ENCODE peak calls at places on chromosomes 16 and 17, in five cellular contexts. I is gastrocnemius medialis, R is HepG2, T is upper lobe of right lung, A is neural progenitor cell. J is an unnamed sample. For H3K4me1, the result is how much of the 10 kb centered on the place peaks cover.

GRCh38 chr16:28324235-28324886 is 32.0 kb downstream of the SBK1 start:
- DNase-seq in I (no peak), R (peak), T (peak), A (no peak), J (no peak)

GRCh38 chr17:60439501-60439900 is 17.2 kb downstream of the CHCT1 start:
- DNase-seq in I (no peak), R (peak), T (no peak), A (no peak), J (no peak)

GRCh38 chr17:79006001-79006400 is 3.6 kb downstream of the CANT1 start:
- DNase-seq in I (peak), R (no peak), T (peak), A (no peak), J (no peak)

GRCh38 chr16:11328172-11329079 is 16.8 kb upstream of the RMI2 start:
- DNase-seq in I (peak), R (no peak), T (no peak), A (peak), J (peak)

GRCh38 chr17:3754458-3755334 is 31.0 kb downstream of the HASPIN start:
- DNase-seq in I (no peak), R (no peak), T (peak), A (peak), J (no peak)

GRCh38 chr17:46056800-46057304 is 57.8 kb downstream of the STH start:
- DNase-seq in I (no peak), R (no peak), T (no peak), A (no peak), J (no peak)

GRCh38 chr17:79741751-79742588 is 11.2 kb downstream of the ENPP7 start:
- DNase-seq in I (peak), R (peak), T (peak), A (peak), J (peak)

GRCh38 chr17:57860414-57860999 is 10.7 kb upstream of the MRPS23 start:
- DNase-seq in I (no peak), R (no peak), T (no peak), A (no peak), J (no peak)

GRCh38 chr17:75691371-75692290 is 24.5 kb downstream of the SAP30BP start:
- DNase-seq in I (no peak), R (no peak), T (no peak), A (peak), J (no peak)

GRCh38 chr17:74601944-74602572 is 10.0 kb upstream of the CD300LD start:
- DNase-seq in I (no peak), R (peak), T (no peak), A (peak), J (peak)

GRCh38 chr17:42180922-42181850 is at the start of gene KCNH4:
- DNase-seq in I (peak), R (peak), T (peak), A (peak), J (peak)

GRCh38 chr17:66713533-66714042 is 121.3 kb upstream of the CACNG5 start:
- DNase-seq in I (no peak), R (no peak), T (no peak), A (no peak), J (no peak)

GRCh38 chr16:2473425-2473926 is 1.5 kb upstream of the TBC1D24 start:
- DNase-seq in I (no peak), R (no peak), T (no peak), A (peak), J (no peak)

GRCh38 chr17:82841921-82842596 is 2.2 kb upstream of the ZNF750 start:
- DNase-seq in I (no peak), R (no peak), T (no peak), A (no peak), J (no peak)

GRCh38 chr16:57635266-57636097 is 7.1 kb downstream of the ADGRG1 start:
- DNase-seq in I (no peak), R (peak), T (no peak), A (no peak), J (no peak)

GRCh38 chr17:19663097-19663496 is 14.5 kb downstream of the ALDH3A2 start:
- DNase-seq in I (no peak), R (no peak), T (no peak), A (no peak), J (no peak)

GRCh38 chr17:33277436-33278100 is 15.5 kb downstream of the ASIC2 start:
- DNase-seq in I (no peak), R (no peak), T (no peak), A (peak), J (no peak)

GRCh38 chr16:24671455-24671954 is 57.9 kb upstream of the TNRC6A start:
- DNase-seq in I (no peak), R (no peak), T (no peak), A (no peak), J (no peak)

GRCh38 chr17:68302066-68302564 is 10.8 kb downstream of the ARSG start:
- DNase-seq in I (no peak), R (no peak), T (no peak), A (no peak), J (no peak)

GRCh38 chr17:9837551-9838471 is 12.1 kb downstream of the GLP2R start:
- DNase-seq in I (peak), R (no peak), T (no peak), A (no peak), J (peak)

GRCh38 chr17:40121886-40122465 is at the start of gene MSL1:
- DNase-seq in I (peak), R (peak), T (peak), A (peak), J (peak)

GRCh38 chr17:49494937-49495841 is at the start of gene NGFR:
- DNase-seq in I (no peak), R (no peak), T (no peak), A (peak), J (peak)

GRCh38 chr17:35132816-35133550 is 9.1 kb downstream of the NLE1 start:
- DNase-seq in I (no peak), R (no peak), T (no peak), A (no peak), J (no peak)

GRCh38 chr17:64133546-64134215 is 3.7 kb upstream of the ERN1 start:
- DNase-seq in I (no peak), R (peak), T (no peak), A (peak), J (no peak)

GRCh38 chr16:13262270-13263090 is 361.1 kb downstream of the SHISA9 start:
- DNase-seq in I (no peak), R (no peak), T (no peak), A (no peak), J (no peak)

GRCh38 chr17:40124279-40125141 is 2.7 kb downstream of the MSL1 start:
- DNase-seq in I (no peak), R (no peak), T (no peak), A (no peak), J (no peak)

GRCh38 chr17:57679356-57679755 is 65.7 kb downstream of the CCDC182 start:
- DNase-seq in I (no peak), R (no peak), T (no peak), A (no peak), J (no peak)

GRCh38 chr17:50799582-50799981 is 32.3 kb upstream of the ANKRD40CL start:
- DNase-seq in I (no peak), R (no peak), T (no peak), A (peak), J (no peak)

GRCh38 chr17:41810659-41811548 is 845 bp downstream of the P3H4 start:
- DNase-seq in I (no peak), R (no peak), T (peak), A (peak), J (no peak)

GRCh38 chr17:67990909-67991308 is 5.4 kb downstream of the C17orf58 start:
- DNase-seq in I (no peak), R (no peak), T (no peak), A (no peak), J (no peak)

GRCh38 chr17:57811633-57812280 is 38.1 kb downstream of the MRPS23 start:
- DNase-seq in I (no peak), R (no peak), T (no peak), A (no peak), J (no peak)

GRCh38 chr16:1117169-1117900 is 21.3 kb upstream of the C1QTNF8 start:
- DNase-seq in I (no peak), R (no peak), T (no peak), A (no peak), J (no peak)

GRCh38 chr17:66375121-66375520 is 72.7 kb downstream of the PRKCA start:
- DNase-seq in I (no peak), R (no peak), T (no peak), A (no peak), J (no peak)

GRCh38 chr17:78255953-78256704 is 24.7 kb downstream of the TMEM235 start:
- DNase-seq in I (no peak), R (no peak), T (peak), A (no peak), J (no peak)

GRCh38 chr17:14038206-14038605 is 31.1 kb upstream of the COX10 start:
- DNase-seq in I (no peak), R (no peak), T (no peak), A (no peak), J (no peak)

GRCh38 chr16:47197536-47198179 is 53.9 kb upstream of the NETO2 start:
- DNase-seq in I (peak), R (no peak), T (no peak), A (no peak), J (peak)

GRCh38 chr17:7910711-7911110 is 5.4 kb downstream of the RNF227 start:
- DNase-seq in I (no peak), R (no peak), T (no peak), A (no peak), J (no peak)
- H3K4me1 ChIP-seq in I (under half), R (under half), T (under half), A (under half), J (under half)

GRCh38 chr16:68356249-68356918 is 45.6 kb downstream of the PRMT7 start:
- DNase-seq in I (no peak), R (no peak), T (no peak), A (no peak), J (no peak)
- H3K4me3 ChIP-seq in I (no peak), R (no peak), T (no peak), A (no peak), J (no peak)

GRCh38 chr17:18326039-18326438 is 10.9 kb downstream of the SMCR8 start:
- DNase-seq in I (no peak), R (no peak), T (no peak), A (no peak), J (no peak)
- H3K4me1 ChIP-seq in I (under half), R (under half), T (under half), A (under half), J (under half)

GRCh38 chr16:15435216-15435864 is 952 bp downstream of the BMERB1 start:
- DNase-seq in I (no peak), R (no peak), T (no peak), A (peak), J (no peak)

GRCh38 chr16:15434079-15434424 is 336 bp upstream of the BMERB1 start:
- DNase-seq in I (no peak), R (no peak), T (no peak), A (no peak), J (no peak)

GRCh38 chr16:15439102-15439501 is 4.7 kb downstream of the BMERB1 start:
- DNase-seq in I (no peak), R (no peak), T (no peak), A (no peak), J (no peak)

GRCh38 chr16:15434425-15435215 is at the start of gene BMERB1:
- DNase-seq in I (peak), R (no peak), T (peak), A (peak), J (peak)
- H3K4me3 ChIP-seq in I (peak), R (peak), T (peak), A (peak), J (peak)